ENCODE peak calls at places on chromosomes 6 and 20, in five cellular contexts. One of them, this sample, is unnamed.
A peak's percentile ranks its signal among the peaks of the same experiment; 100 is the strongest.

GRCh38 chr20:60470366-60470765 is 512.1 kb downstream of the CDH26 start:
- DNase-seq in endodermal cell: peak; percentile 13
- DNase-seq in astrocyte: no peak
- DNase-seq in brain microvascular endothelial cell: no peak
- DNase-seq in PC-3: no peak
- DNase-seq in this sample: no peak

GRCh38 chr6:53692172-53692571 is 26.6 kb upstream of the KLHL31 start:
- DNase-seq in PC-3: no peak
- DNase-seq in endodermal cell: no peak
- DNase-seq in brain microvascular endothelial cell: no peak
- DNase-seq in astrocyte: no peak
- DNase-seq in this sample: no peak

GRCh38 chr6:169425628-169426370 is 172.2 kb upstream of the THBS2 start:
- DNase-seq in PC-3: no peak
- DNase-seq in brain microvascular endothelial cell: no peak
- DNase-seq in endodermal cell: no peak
- DNase-seq in astrocyte: no peak
- DNase-seq in this sample: no peak

GRCh38 chr20:49697071-49697470 is 16.6 kb downstream of the B4GALT5 start:
- DNase-seq in astrocyte: no peak
- DNase-seq in brain microvascular endothelial cell: no peak
- DNase-seq in PC-3: no peak
- DNase-seq in endodermal cell: no peak
- DNase-seq in this sample: no peak

GRCh38 chr20:51750770-51751388 is 17.3 kb downstream of the ATP9A start:
- DNase-seq in brain microvascular endothelial cell: no peak
- DNase-seq in endodermal cell: no peak
- DNase-seq in astrocyte: no peak
- DNase-seq in PC-3: no peak
- DNase-seq in this sample: no peak

GRCh38 chr20:32297439-32297838 is 20.0 kb downstream of the KIF3B start:
- DNase-seq in endodermal cell: no peak
- DNase-seq in PC-3: no peak
- DNase-seq in astrocyte: no peak
- DNase-seq in brain microvascular endothelial cell: no peak
- DNase-seq in this sample: no peak

GRCh38 chr20:44309763-44310663 is 989 bp downstream of the FITM2 start:
- DNase-seq in brain microvascular endothelial cell: peak; percentile 16
- DNase-seq in astrocyte: peak; percentile 25
- DNase-seq in endodermal cell: no peak
- DNase-seq in PC-3: peak; percentile 70
- DNase-seq in this sample: peak; percentile 26

GRCh38 chr6:129852257-129852858 is 8.8 kb downstream of the TMEM244 start:
- DNase-seq in brain microvascular endothelial cell: peak; percentile 34
- DNase-seq in endodermal cell: no peak
- DNase-seq in PC-3: no peak
- DNase-seq in astrocyte: peak; percentile 29
- DNase-seq in this sample: no peak

GRCh38 chr6:16409531-16410441 is 171.4 kb downstream of the GMPR start:
- DNase-seq in PC-3: peak; percentile 83
- DNase-seq in brain microvascular endothelial cell: peak; percentile 50
- DNase-seq in endodermal cell: peak; percentile 87
- DNase-seq in astrocyte: peak; percentile 27
- DNase-seq in this sample: no peak

GRCh38 chr6:3819161-3820110 is 29.7 kb upstream of the FAM50B start:
- DNase-seq in endodermal cell: no peak
- DNase-seq in PC-3: no peak
- DNase-seq in brain microvascular endothelial cell: no peak
- DNase-seq in astrocyte: no peak
- DNase-seq in this sample: no peak

GRCh38 chr20:46128310-46129151 is 10.4 kb downstream of the CD40 start:
- DNase-seq in brain microvascular endothelial cell: no peak
- DNase-seq in astrocyte: no peak
- DNase-seq in PC-3: no peak
- DNase-seq in endodermal cell: peak; percentile 86
- DNase-seq in this sample: no peak

GRCh38 chr6:57317060-57317943 is at the start of gene PRIM2:
- DNase-seq in astrocyte: peak; percentile 70
- DNase-seq in PC-3: peak; percentile 91
- DNase-seq in endodermal cell: peak; percentile 95
- DNase-seq in brain microvascular endothelial cell: peak; percentile 80
- DNase-seq in this sample: peak; percentile 41

GRCh38 chr6:46642928-46643751 is 9.5 kb downstream of the CYP39A1 start:
- DNase-seq in brain microvascular endothelial cell: no peak
- DNase-seq in PC-3: peak; percentile 79
- DNase-seq in endodermal cell: no peak
- DNase-seq in astrocyte: no peak
- DNase-seq in this sample: no peak

GRCh38 chr20:62910777-62911497 is 15.4 kb downstream of the DIDO1 start:
- DNase-seq in astrocyte: no peak
- DNase-seq in endodermal cell: no peak
- DNase-seq in brain microvascular endothelial cell: no peak
- DNase-seq in PC-3: no peak
- DNase-seq in this sample: no peak

GRCh38 chr6:44653761-44654218 is 266.3 kb downstream of the CDC5L start:
- DNase-seq in endodermal cell: no peak
- DNase-seq in PC-3: no peak
- DNase-seq in astrocyte: peak; percentile 90
- DNase-seq in brain microvascular endothelial cell: no peak
- DNase-seq in this sample: no peak

GRCh38 chr6:119284861-119285521 is 64.6 kb downstream of the MAN1A1 start:
- DNase-seq in astrocyte: no peak
- DNase-seq in endodermal cell: peak; percentile 81
- DNase-seq in PC-3: peak; percentile 34
- DNase-seq in brain microvascular endothelial cell: no peak
- DNase-seq in this sample: no peak

GRCh38 chr6:41373367-41373918 is 38.0 kb downstream of the NCR2 start:
- DNase-seq in PC-3: no peak
- DNase-seq in astrocyte: no peak
- DNase-seq in endodermal cell: no peak
- DNase-seq in brain microvascular endothelial cell: no peak
- DNase-seq in this sample: no peak

GRCh38 chr6:11972806-11973205 is 39.3 kb upstream of the HIVEP1 start:
- DNase-seq in astrocyte: no peak
- DNase-seq in endodermal cell: no peak
- DNase-seq in PC-3: no peak
- DNase-seq in brain microvascular endothelial cell: no peak
- DNase-seq in this sample: no peak

DNA sequence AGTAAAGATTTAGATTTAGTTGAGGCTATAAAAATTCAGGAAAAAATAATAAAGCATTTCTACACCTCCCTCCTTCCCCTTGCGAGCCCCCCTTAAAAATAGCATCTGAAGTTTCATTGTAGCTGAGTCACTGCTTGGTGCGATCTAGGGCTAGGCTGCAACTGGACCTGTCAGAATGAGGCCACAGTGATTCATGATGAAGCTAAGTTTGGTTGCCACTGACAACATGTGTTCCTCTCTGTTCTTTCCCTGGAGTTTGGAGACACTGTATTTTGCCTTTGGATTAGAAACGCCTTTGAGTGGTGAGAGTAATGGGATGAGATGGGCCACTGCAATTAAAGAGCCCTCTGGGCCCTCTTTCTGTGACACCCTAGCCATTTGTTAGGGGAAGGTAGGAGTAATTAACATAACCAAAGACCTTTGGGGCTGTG is 334.1 kb downstream of the NRN1 start:
- DNase-seq in PC-3: peak; percentile 82
- DNase-seq in endodermal cell: peak; percentile 49
- DNase-seq in astrocyte: peak; percentile 89
- DNase-seq in brain microvascular endothelial cell: peak; percentile 92
- DNase-seq in this sample: peak; percentile 55
- H3K27ac ChIP-seq in PC-3: peak overlapping the region; percentile 47
- H3K27ac ChIP-seq in endodermal cell: peak overlapping the region; percentile 40
- H3K27ac ChIP-seq in astrocyte: peak overlapping the region; percentile 61
- H3K27ac ChIP-seq in brain microvascular endothelial cell: peak overlapping the region; percentile 50
- H3K27ac ChIP-seq in this sample: no peak overlapping the region

GRCh38 chr6:75267461-75267860 is 17.1 kb downstream of the TMEM30A start:
- DNase-seq in astrocyte: no peak
- DNase-seq in brain microvascular endothelial cell: no peak
- DNase-seq in PC-3: no peak
- DNase-seq in endodermal cell: no peak
- DNase-seq in this sample: no peak
- TF ChIP-seq CTCF in astrocyte: no peak
- TF ChIP-seq CTCF in brain microvascular endothelial cell: no peak
- TF ChIP-seq CTCF in PC-3: no peak
- TF ChIP-seq CTCF in endodermal cell: no peak
- TF ChIP-seq CTCF in this sample: no peak

GRCh38 chr6:160394654-160395035 is 46.5 kb downstream of the SLC22A3 start:
- DNase-seq in endodermal cell: peak; percentile 54
- DNase-seq in astrocyte: no peak
- DNase-seq in PC-3: no peak
- DNase-seq in brain microvascular endothelial cell: no peak
- DNase-seq in this sample: no peak

GRCh38 chr6:160398674-160399271 is 50.6 kb downstream of the SLC22A3 start:
- DNase-seq in brain microvascular endothelial cell: peak; percentile 23
- DNase-seq in astrocyte: peak; percentile 21
- DNase-seq in endodermal cell: no peak
- DNase-seq in PC-3: peak; percentile 37
- DNase-seq in this sample: no peak

GRCh38 chr6:160393966-160394653 is 45.9 kb downstream of the SLC22A3 start:
- DNase-seq in brain microvascular endothelial cell: no peak
- DNase-seq in astrocyte: no peak
- DNase-seq in endodermal cell: peak; percentile 83
- DNase-seq in PC-3: no peak
- DNase-seq in this sample: no peak

GRCh38 chr6:160391419-160392116 is 43.4 kb downstream of the SLC22A3 start:
- DNase-seq in astrocyte: peak; percentile 37
- DNase-seq in PC-3: peak; percentile 92
- DNase-seq in brain microvascular endothelial cell: peak; percentile 79
- DNase-seq in endodermal cell: no peak
- DNase-seq in this sample: no peak

GRCh38 chr6:160395187-160395586 is 47.0 kb downstream of the SLC22A3 start:
- DNase-seq in astrocyte: no peak
- DNase-seq in PC-3: no peak
- DNase-seq in brain microvascular endothelial cell: no peak
- DNase-seq in endodermal cell: no peak
- DNase-seq in this sample: no peak
- H3K27ac ChIP-seq in astrocyte: no peak overlapping the region
- H3K27ac ChIP-seq in PC-3: no peak overlapping the region
- H3K27ac ChIP-seq in brain microvascular endothelial cell: no peak overlapping the region
- H3K27ac ChIP-seq in endodermal cell: no peak overlapping the region
- H3K27ac ChIP-seq in this sample: no peak overlapping the region

GRCh38 chr6:31897612-31898199 is at the start of gene EHMT2:
- DNase-seq in astrocyte: peak; percentile 48
- DNase-seq in endodermal cell: peak; percentile 94
- DNase-seq in brain microvascular endothelial cell: peak; percentile 52
- DNase-seq in PC-3: peak; percentile 89
- DNase-seq in this sample: no peak

GRCh38 chr6:31896856-31897611 is 464 bp downstream of the EHMT2 start:
- DNase-seq in brain microvascular endothelial cell: no peak
- DNase-seq in astrocyte: no peak
- DNase-seq in endodermal cell: no peak
- DNase-seq in PC-3: no peak
- DNase-seq in this sample: no peak

GRCh38 chr6:31899215-31899614 is 1.7 kb upstream of the EHMT2 start:
- DNase-seq in PC-3: no peak
- DNase-seq in brain microvascular endothelial cell: no peak
- DNase-seq in astrocyte: no peak
- DNase-seq in endodermal cell: no peak
- DNase-seq in this sample: no peak

GRCh38 chr6:31899882-31900722 is 1.8 kb downstream of the ZBTB12 start:
- DNase-seq in PC-3: no peak
- DNase-seq in astrocyte: no peak
- DNase-seq in endodermal cell: peak; percentile 48
- DNase-seq in brain microvascular endothelial cell: no peak
- DNase-seq in this sample: no peak

GRCh38 chr6:31898200-31899011 is 908 bp upstream of the EHMT2 start:
- DNase-seq in PC-3: peak; percentile 68
- DNase-seq in astrocyte: peak; percentile 32
- DNase-seq in brain microvascular endothelial cell: no peak
- DNase-seq in endodermal cell: peak; percentile 66
- DNase-seq in this sample: no peak
- TF ChIP-seq CTCF in PC-3: peak; percentile 24
- TF ChIP-seq CTCF in astrocyte: no peak
- TF ChIP-seq CTCF in brain microvascular endothelial cell: no peak
- TF ChIP-seq CTCF in endodermal cell: peak; percentile 24
- TF ChIP-seq CTCF in this sample: no peak

GRCh38 chr20:35908007-35908406 is 46.3 kb downstream of the SCAND1 start:
- DNase-seq in PC-3: no peak
- DNase-seq in astrocyte: no peak
- DNase-seq in brain microvascular endothelial cell: no peak
- DNase-seq in endodermal cell: peak; percentile 59
- DNase-seq in this sample: no peak

GRCh38 chr20:35904982-35905663 is 49.2 kb downstream of the SCAND1 start:
- DNase-seq in astrocyte: no peak
- DNase-seq in endodermal cell: no peak
- DNase-seq in PC-3: no peak
- DNase-seq in brain microvascular endothelial cell: no peak
- DNase-seq in this sample: no peak

GRCh38 chr20:35909176-35909575 is 45.1 kb downstream of the SCAND1 start:
- DNase-seq in brain microvascular endothelial cell: no peak
- DNase-seq in endodermal cell: no peak
- DNase-seq in PC-3: no peak
- DNase-seq in astrocyte: no peak
- DNase-seq in this sample: no peak

GRCh38 chr20:35909796-35910195 is 44.5 kb downstream of the SCAND1 start:
- DNase-seq in endodermal cell: no peak
- DNase-seq in astrocyte: no peak
- DNase-seq in brain microvascular endothelial cell: no peak
- DNase-seq in PC-3: no peak
- DNase-seq in this sample: no peak

GRCh38 chr20:35907017-35907685 is 47.2 kb downstream of the SCAND1 start:
- DNase-seq in astrocyte: no peak
- DNase-seq in brain microvascular endothelial cell: no peak
- DNase-seq in endodermal cell: no peak
- DNase-seq in PC-3: no peak
- DNase-seq in this sample: no peak
- H3K27ac ChIP-seq in astrocyte: no peak overlapping the region
- H3K27ac ChIP-seq in brain microvascular endothelial cell: no peak overlapping the region
- H3K27ac ChIP-seq in endodermal cell: no peak overlapping the region
- H3K27ac ChIP-seq in PC-3: no peak overlapping the region
- H3K27ac ChIP-seq in this sample: no peak overlapping the region

DNA sequence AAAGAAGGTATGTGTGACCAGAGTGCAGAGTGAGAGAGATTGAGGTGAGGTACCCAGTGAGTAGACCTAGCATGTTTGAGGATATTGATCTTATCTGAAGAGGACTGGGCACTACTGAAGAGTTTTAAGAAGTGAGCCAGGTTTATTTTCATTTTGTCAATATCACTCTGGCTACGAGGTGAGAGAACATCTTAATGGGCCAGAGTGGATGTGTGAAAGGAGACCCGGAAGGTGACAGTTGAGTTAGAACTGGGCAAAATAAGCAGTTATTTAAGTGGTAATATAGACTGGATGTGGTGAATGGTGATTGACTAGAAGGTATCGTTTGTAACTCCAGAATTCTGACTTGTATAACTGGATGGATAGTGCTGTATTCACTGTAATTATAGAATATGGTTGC is 134.1 kb downstream of the QKI start:
- DNase-seq in brain microvascular endothelial cell: no peak
- DNase-seq in PC-3: no peak
- DNase-seq in endodermal cell: no peak
- DNase-seq in astrocyte: no peak
- DNase-seq in this sample: no peak
- TF ChIP-seq CTCF in brain microvascular endothelial cell: no peak
- TF ChIP-seq CTCF in PC-3: no peak
- TF ChIP-seq CTCF in endodermal cell: no peak
- TF ChIP-seq CTCF in astrocyte: no peak
- TF ChIP-seq CTCF in this sample: no peak

GRCh38 chr6:135346747-135347146 is 150.8 kb downstream of the AHI1 start:
- DNase-seq in endodermal cell: no peak
- DNase-seq in brain microvascular endothelial cell: peak; percentile 47
- DNase-seq in astrocyte: peak; percentile 87
- DNase-seq in PC-3: no peak
- DNase-seq in this sample: no peak
- H3K27ac ChIP-seq in endodermal cell: no peak overlapping the region
- H3K27ac ChIP-seq in brain microvascular endothelial cell: no peak overlapping the region
- H3K27ac ChIP-seq in astrocyte: peak overlapping the region; percentile 31
- H3K27ac ChIP-seq in PC-3: no peak overlapping the region
- H3K27ac ChIP-seq in this sample: no peak overlapping the region

This sample was measured in AG04450.